ENCODE peak calls at places on chromosome 10, in six cellular contexts. Q is NCI-H2029 treated with DMSO at 0.1 percent for 48 hours, M is GM04504, O is tibial artery, A is ACHN, C is HuH-7.5. G is an unnamed sample.

GRCh38 chr10:89609730-89610393 is 35.2 kb downstream of the PANK1 start:
- DNase-seq in Q (no peak), M (no peak), O (no peak), A (no peak), C (no peak), G (no peak)

GRCh38 chr10:103736044-103736443 is 119.3 kb downstream of the SH3PXD2A start:
- DNase-seq in Q (no peak), M (no peak), O (no peak), A (no peak), C (no peak), G (no peak)

GRCh38 chr10:6203331-6204062 is 765 bp downstream of the PFKFB3 start:
- DNase-seq in Q (no peak), M (no peak), O (peak), A (peak), C (peak), G (no peak)

GRCh38 chr10:11687779-11688447 is 54.3 kb upstream of the ECHDC3 start:
- DNase-seq in Q (peak), M (no peak), O (no peak), A (no peak), C (no peak), G (no peak)

GRCh38 chr10:5511885-5512280 is 12.5 kb upstream of the CALML5 start:
- DNase-seq in Q (no peak), M (no peak), O (peak), A (no peak), C (no peak), G (no peak)

GRCh38 chr10:33244354-33244967 is 90.0 kb downstream of the NRP1 start:
- DNase-seq in Q (no peak), M (no peak), O (no peak), A (no peak), C (no peak), G (no peak)

GRCh38 chr10:119651514-119652327 is 541 bp downstream of the BAG3 start:
- DNase-seq in Q (no peak), M (no peak), O (peak), A (peak), C (no peak), G (no peak)

GRCh38 chr10:119524720-119525070 is 17.8 kb downstream of the RGS10 start:
- DNase-seq in Q (no peak), M (no peak), O (no peak), A (no peak), C (no peak), G (no peak)

GRCh38 chr10:32957341-32958084 is 517 bp downstream of the ITGB1 start:
- DNase-seq in Q (no peak), M (no peak), O (peak), A (no peak), C (peak), G (no peak)

GRCh38 chr10:76007206-76007605 is 575.8 kb downstream of the LRMDA start:
- DNase-seq in Q (no peak), M (no peak), O (no peak), A (no peak), C (no peak), G (no peak)